ENCODE peak calls at places on chromosomes 3 and 15, in five cellular contexts. U is CD8-positive, alpha-beta T cell; A is activated B cell treated with CpG ODN at 0.5 μM for 24 hours; W is progenitor cell of endocrine pancreas; C is nephron progenitor cell. P is an unnamed sample.

GRCh38 chr15:52139599-52140462 is 27.3 kb upstream of the BCL2L10 start:
- DNase-seq in U (peak), A (peak), W (peak), C (peak), P (peak)

GRCh38 chr15:100725121-100726069 is 123.0 kb downstream of the ASB7 start:
- DNase-seq in U (no peak), A (no peak), W (no peak), C (no peak), P (no peak)

GRCh38 chr15:52378746-52379394 is 83.3 kb upstream of the MYO5C start:
- DNase-seq in U (no peak), A (no peak), W (no peak), C (no peak), P (no peak)

GRCh38 chr3:425094-425493 is 228.5 kb downstream of the CHL1 start:
- DNase-seq in U (no peak), A (no peak), W (no peak), C (no peak), P (no peak)

GRCh38 chr3:129974451-129975331 is at the start of gene TRH:
- DNase-seq in U (no peak), A (no peak), W (peak), C (peak), P (no peak)

GRCh38 chr3:29344986-29345385 is 64.1 kb downstream of the RBMS3 start:
- DNase-seq in U (no peak), A (no peak), W (no peak), C (no peak), P (no peak)

GRCh38 chr3:124965413-124965812 is 30.9 kb upstream of the MUC13 start:
- DNase-seq in U (no peak), A (no peak), W (no peak), C (no peak), P (no peak)

GRCh38 chr3:193347507-193348501 is 30.7 kb downstream of the ATP13A5 start:
- DNase-seq in U (no peak), A (no peak), W (no peak), C (no peak), P (no peak)

GRCh38 chr3:152192936-152193672 is 75.6 kb upstream of the MBNL1 start:
- DNase-seq in U (no peak), A (no peak), W (no peak), C (no peak), P (no peak)

GRCh38 chr3:196339493-196340254 is 1.5 kb upstream of the TM4SF19 start:
- DNase-seq in U (no peak), A (no peak), W (no peak), C (no peak), P (no peak)

GRCh38 chr3:129398803-129399144 is 29.7 kb downstream of the EFCAB12 start:
- DNase-seq in U (peak), A (no peak), W (no peak), C (peak), P (no peak)

GRCh38 chr3:192816274-192816853 is 89.0 kb upstream of the FGF12 start:
- DNase-seq in U (no peak), A (no peak), W (no peak), C (peak), P (peak)

GRCh38 chr3:148173836-148174235 is 523.9 kb upstream of the AGTR1 start:
- DNase-seq in U (no peak), A (no peak), W (no peak), C (no peak), P (no peak)

GRCh38 chr3:39065197-39065596 is 13.4 kb downstream of the WDR48 start:
- DNase-seq in U (no peak), A (no peak), W (no peak), C (peak), P (no peak)
- TF ChIP-seq CTCF in U (peak), A (no peak), W (peak), C (peak), P (peak)

GRCh38 chr15:28880680-28881079 is 5.1 kb upstream of the APBA2 start:
- DNase-seq in U (no peak), A (no peak), W (no peak), C (no peak), P (no peak)

GRCh38 chr15:28878209-28878608 is 7.6 kb upstream of the APBA2 start:
- DNase-seq in U (no peak), A (no peak), W (no peak), C (no peak), P (no peak)

GRCh38 chr15:28879551-28879950 is 6.2 kb upstream of the APBA2 start:
- DNase-seq in U (no peak), A (no peak), W (no peak), C (no peak), P (no peak)

GRCh38 chr15:28881600-28881999 is 4.2 kb upstream of the APBA2 start:
- DNase-seq in U (no peak), A (no peak), W (no peak), C (no peak), P (no peak)

DNA sequence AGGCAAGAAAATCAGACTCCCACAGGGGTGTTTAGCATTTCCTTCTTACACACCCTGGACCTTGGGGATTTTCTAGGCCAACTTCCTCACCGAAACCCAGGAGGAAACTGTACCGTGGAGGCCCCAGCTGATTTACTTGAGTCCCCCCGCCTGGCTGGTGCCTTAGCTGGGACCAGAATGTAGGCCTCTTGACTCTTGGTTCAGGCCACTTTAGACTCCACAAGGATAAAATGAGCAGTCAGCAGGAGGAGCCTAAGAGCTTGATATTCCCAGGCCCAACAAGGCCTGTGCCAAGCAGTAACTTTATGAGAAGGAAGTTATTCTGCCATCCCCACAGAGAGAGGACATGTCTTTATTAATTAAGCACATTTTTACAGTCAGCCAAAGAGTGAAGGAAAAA is 4.6 kb upstream of the APBA2 start:
- DNase-seq in U (no peak), A (no peak), W (no peak), C (no peak), P (no peak)
- TF ChIP-seq CTCF in U (no peak), A (no peak), W (no peak), C (no peak), P (peak)

GRCh38 chr3:42519568-42519962 is 17.1 kb downstream of the VIPR1 start:
- DNase-seq in U (no peak), A (no peak), W (no peak), C (no peak), P (no peak)

GRCh38 chr3:42520906-42521305 is 18.5 kb downstream of the VIPR1 start:
- DNase-seq in U (no peak), A (no peak), W (no peak), C (no peak), P (no peak)

GRCh38 chr3:42517143-42517542 is 14.7 kb downstream of the VIPR1 start:
- DNase-seq in U (no peak), A (no peak), W (no peak), C (no peak), P (no peak)

GRCh38 chr3:42520336-42520735 is 17.9 kb downstream of the VIPR1 start:
- DNase-seq in U (no peak), A (no peak), W (no peak), C (no peak), P (no peak)

DNA sequence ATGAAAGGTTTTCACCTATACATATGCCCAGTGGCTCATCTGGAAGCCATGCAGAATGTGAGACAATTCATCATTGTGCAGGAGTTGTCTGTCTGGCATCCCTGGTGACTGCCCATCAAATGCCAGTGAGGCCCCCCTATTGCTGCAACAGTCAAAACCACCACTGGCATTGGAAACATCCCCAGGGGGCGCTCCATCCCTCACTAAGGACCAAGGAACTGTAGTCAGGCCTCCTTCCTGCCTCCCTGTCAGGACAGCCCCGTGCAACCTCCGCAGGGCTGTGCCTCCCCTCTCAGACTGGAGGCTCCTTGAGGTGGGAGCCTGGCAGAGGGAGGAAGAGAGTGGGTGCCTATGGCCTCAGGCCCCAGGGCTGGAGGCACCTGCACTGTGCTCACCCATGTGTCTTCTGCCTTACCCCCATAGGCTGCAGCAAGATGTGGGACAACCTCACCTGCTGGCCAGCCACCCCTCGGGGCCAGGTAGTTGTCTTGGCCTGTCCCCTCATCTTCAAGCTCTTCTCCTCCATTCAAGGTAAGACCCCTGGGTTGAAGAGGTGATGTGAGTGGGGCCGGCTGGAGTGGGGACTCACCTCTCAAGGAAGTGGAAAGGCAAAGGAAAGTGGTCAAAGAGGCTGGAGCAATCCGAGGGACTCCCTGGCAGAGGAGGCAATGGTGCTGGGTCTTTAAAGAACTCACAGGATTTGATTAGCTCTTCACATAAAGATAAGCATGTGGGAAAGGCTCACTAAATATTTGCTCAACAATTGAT is 16.5 kb downstream of the VIPR1 start:
- DNase-seq in U (peak), A (no peak), W (no peak), C (no peak), P (no peak)
- TF ChIP-seq CTCF in U (peak), A (no peak), W (no peak), C (peak), P (peak)

GRCh38 chr15:56016281-56016680 is 22.9 kb upstream of the NEDD4 start:
- DNase-seq in U (no peak), A (no peak), W (no peak), C (no peak), P (no peak)

GRCh38 chr15:56019819-56020218 is 26.4 kb upstream of the NEDD4 start:
- DNase-seq in U (no peak), A (no peak), W (no peak), C (no peak), P (no peak)

GRCh38 chr15:56019060-56019793 is 25.8 kb upstream of the NEDD4 start:
- DNase-seq in U (no peak), A (no peak), W (no peak), C (no peak), P (no peak)

GRCh38 chr15:56017511-56017910 is 24.1 kb upstream of the NEDD4 start:
- DNase-seq in U (no peak), A (no peak), W (no peak), C (no peak), P (no peak)

GRCh38 chr15:56017920-56018319 is 24.5 kb upstream of the NEDD4 start:
- DNase-seq in U (no peak), A (no peak), W (no peak), C (no peak), P (no peak)
- TF ChIP-seq CTCF in U (no peak), A (no peak), W (no peak), C (no peak), P (no peak)